ENCODE peak calls at places on chromosome X, in five cellular contexts. T is Calu3, J is Right ventricle myocardium superior, M is tibial artery, O is ACHN. X is an unnamed sample.
A peak's percentile ranks its signal among the peaks of the same experiment; 100 is the strongest.

GRCh38 chrX:31333181-31333831 is 261.5 kb upstream of the FTHL17 start:
- DNase-seq in T (no peak), J (no peak), M (no peak), O (peak; percentile 39), X (no peak)

GRCh38 chrX:134484039-134484438 is 24.1 kb downstream of the HPRT1 start:
- DNase-seq in T (no peak), J (no peak), M (no peak), O (peak; percentile 42), X (no peak)

GRCh38 chrX:51568586-51568985 is 50.1 kb downstream of the CENPVL3 start:
- DNase-seq in T (no peak), J (no peak), M (no peak), O (no peak), X (no peak)

GRCh38 chrX:13248867-13249521 is 70.9 kb downstream of the ATXN3L start:
- DNase-seq in T (no peak), J (no peak), M (no peak), O (no peak), X (no peak)

GRCh38 chrX:9456250-9457074 is 8.4 kb upstream of the TBL1X start:
- DNase-seq in T (no peak), J (no peak), M (no peak), O (no peak), X (no peak)

GRCh38 chrX:51148848-51149247 is 183.8 kb upstream of the NUDT10 start:
- DNase-seq in T (no peak), J (no peak), M (no peak), O (no peak), X (no peak)

GRCh38 chrX:107710617-107711391 is 64.8 kb downstream of the TSC22D3 start:
- DNase-seq in T (peak; percentile 63), J (no peak), M (peak; percentile 72), O (peak; percentile 57), X (peak; percentile 93)

GRCh38 chrX:41868392-41868977 is 54.9 kb downstream of the CASK start:
- DNase-seq in T (no peak), J (no peak), M (no peak), O (no peak), X (no peak)

GRCh38 chrX:101395789-101396188 is 5.0 kb downstream of the RPL36A start:
- DNase-seq in T (no peak), J (no peak), M (no peak), O (no peak), X (peak; percentile 33)

GRCh38 chrX:109187473-109188168 is 294.3 kb downstream of the GUCY2F start:
- DNase-seq in T (no peak), J (no peak), M (no peak), O (no peak), X (no peak)

GRCh38 chrX:45479835-45480422 is 279.3 kb upstream of the DIPK2B start:
- DNase-seq in T (peak; percentile 28), J (no peak), M (no peak), O (peak; percentile 66), X (no peak)

GRCh38 chrX:155768036-155768769 is 112.9 kb upstream of the VAMP7 start:
- DNase-seq in T (no peak), J (no peak), M (no peak), O (peak; percentile 10), X (peak; percentile 4)

GRCh38 chrX:41499984-41500383 is 52.8 kb downstream of the NYX start:
- DNase-seq in T (no peak), J (no peak), M (no peak), O (no peak), X (no peak)

GRCh38 chrX:8288590-8288989 is 117.5 kb upstream of the VCX2 start:
- DNase-seq in T (no peak), J (no peak), M (no peak), O (no peak), X (no peak)

GRCh38 chrX:49040376-49040955 is 2.7 kb downstream of the TFE3 start:
- DNase-seq in T (no peak), J (no peak), M (no peak), O (peak; percentile 7), X (no peak)

GRCh38 chrX:7689791-7690412 is 153.1 kb upstream of the VCX start:
- DNase-seq in T (no peak), J (no peak), M (no peak), O (no peak), X (no peak)

GRCh38 chrX:23503835-23504539 is 163.3 kb upstream of the PRDX4 start:
- DNase-seq in T (peak; percentile 89), J (peak; percentile 77), M (peak; percentile 91), O (peak; percentile 83), X (no peak)

GRCh38 chrX:21770631-21771321 is 12.9 kb upstream of the SMPX start:
- DNase-seq in T (peak; percentile 24), J (no peak), M (no peak), O (no peak), X (peak; percentile 2)

GRCh38 chrX:112512509-112512908 is 167.2 kb downstream of the LHFPL1 start:
- DNase-seq in T (no peak), J (no peak), M (no peak), O (peak; percentile 0), X (no peak)

GRCh38 chrX:4263005-4263404 is 549.6 kb upstream of the PRKX start:
- DNase-seq in T (peak; percentile 15), J (no peak), M (no peak), O (peak; percentile 1), X (no peak)

GRCh38 chrX:1486177-1486576 is 33.5 kb upstream of the ASMTL start:
- DNase-seq in T (no peak), J (no peak), M (no peak), O (no peak), X (no peak)

GRCh38 chrX:43551590-43551989 is 104.5 kb upstream of the MAOA start:
- DNase-seq in T (no peak), J (peak; percentile 23), M (no peak), O (no peak), X (no peak)

GRCh38 chrX:14554132-14554715 is 24.9 kb downstream of the GLRA2 start:
- DNase-seq in T (no peak), J (no peak), M (no peak), O (no peak), X (no peak)

GRCh38 chrX:149494844-149495565 is 10.1 kb downstream of the IDS start:
- DNase-seq in T (no peak), J (no peak), M (no peak), O (no peak), X (no peak)

GRCh38 chrX:39418936-39419659 is 617.8 kb downstream of the MID1IP1 start:
- DNase-seq in T (no peak), J (peak; percentile 55), M (no peak), O (no peak), X (no peak)